ENCODE peak calls at places on chromosome 11, in nine cellular contexts. Y, L, P, J, B, K, E, T and I are unnamed samples.

GRCh38 chr11:94721565-94722292 is 46.4 kb upstream of the AMOTL1 start:
- DNase-seq in Y (no peak), L (peak; percentile 36), P (no peak), J (no peak), B (no peak), K (no peak), E (no peak), T (no peak), I (no peak)

GRCh38 chr11:121451178-121451981 is 734 bp upstream of the SORL1 start:
- DNase-seq in Y (no peak), L (no peak), P (no peak), J (no peak), B (peak; percentile 79), K (peak; percentile 42), E (no peak), T (no peak), I (no peak)

GRCh38 chr11:27215471-27216267 is 147.3 kb downstream of the CCDC34 start:
- DNase-seq in Y (no peak), L (peak; percentile 79), P (no peak), J (no peak), B (no peak), K (no peak), E (peak; percentile 44), T (no peak), I (no peak)

GRCh38 chr11:59053387-59053786 is 32.7 kb upstream of the GLYATL1B start:
- DNase-seq in Y (no peak), L (peak; percentile 62), P (peak; percentile 80), J (peak; percentile 43), B (peak; percentile 76), K (peak; percentile 87), E (peak; percentile 66), T (peak; percentile 23), I (peak; percentile 73)

GRCh38 chr11:1049911-1050580 is 13.5 kb upstream of the MUC6 start:
- DNase-seq in Y (no peak), L (no peak), P (no peak), J (no peak), B (no peak), K (no peak), E (no peak), T (no peak), I (no peak)

GRCh38 chr11:93236741-93237675 is 39.2 kb upstream of the SLC36A4 start:
- DNase-seq in Y (no peak), L (peak; percentile 59), P (no peak), J (peak; percentile 54), B (peak; percentile 61), K (peak; percentile 7), E (peak; percentile 57), T (no peak), I (no peak)

GRCh38 chr11:61075891-61076290 is 26.4 kb upstream of the CD5 start:
- DNase-seq in Y (no peak), L (no peak), P (no peak), J (no peak), B (no peak), K (no peak), E (peak; percentile 64), T (no peak), I (no peak)

GRCh38 chr11:119229736-119230135 is 23.6 kb downstream of the CBL start:
- DNase-seq in Y (no peak), L (no peak), P (no peak), J (no peak), B (no peak), K (no peak), E (no peak), T (no peak), I (no peak)

GRCh38 chr11:91932151-91932821 is 292.3 kb upstream of the FAT3 start:
- DNase-seq in Y (no peak), L (no peak), P (no peak), J (peak; percentile 13), B (no peak), K (no peak), E (no peak), T (no peak), I (no peak)

GRCh38 chr11:15875393-15875792 is 481.0 kb downstream of the SOX6 start:
- DNase-seq in Y (no peak), L (no peak), P (no peak), J (no peak), B (no peak), K (no peak), E (no peak), T (no peak), I (no peak)

GRCh38 chr11:22467741-22468140 is 129.6 kb downstream of the SLC17A6 start:
- DNase-seq in Y (no peak), L (no peak), P (no peak), J (no peak), B (no peak), K (no peak), E (no peak), T (no peak), I (no peak)

GRCh38 chr11:120137187-120137610 is 714 bp downstream of the TRIM29 start:
- DNase-seq in Y (peak; percentile 7), L (no peak), P (no peak), J (no peak), B (no peak), K (no peak), E (no peak), T (no peak), I (peak; percentile 36)

GRCh38 chr11:102495161-102496042 is 35.1 kb downstream of the MMP7 start:
- DNase-seq in Y (no peak), L (peak; percentile 84), P (no peak), J (peak; percentile 78), B (peak; percentile 86), K (peak; percentile 32), E (peak; percentile 94), T (no peak), I (peak; percentile 56)